ENCODE peak calls at places on chromosomes 7 and 10, in eight cellular contexts. V, Y, B, Z, K, S, L and M are unnamed samples.

GRCh38 chr10:49396666-49396999 is 744 bp upstream of the DRGX start:
- DNase-seq in V (no peak), Y (no peak), B (no peak), Z (no peak), K (no peak), S (no peak), L (no peak), M (no peak)

GRCh38 chr7:148905093-148905666 is 21.1 kb upstream of the EZH2 start:
- DNase-seq in V (no peak), Y (no peak), B (no peak), Z (no peak), K (no peak), S (peak), L (no peak), M (no peak)

GRCh38 chr10:15352818-15353217 is 18.3 kb downstream of the FAM171A1 start:
- DNase-seq in V (no peak), Y (no peak), B (no peak), Z (no peak), K (no peak), S (no peak), L (no peak), M (no peak)

GRCh38 chr7:135768990-135769389 is 20.4 kb upstream of the FAM180A start:
- DNase-seq in V (no peak), Y (peak), B (no peak), Z (no peak), K (no peak), S (no peak), L (no peak), M (peak)

GRCh38 chr7:8115547-8116402 is 146.2 kb downstream of the ICA1 start:
- DNase-seq in V (no peak), Y (no peak), B (no peak), Z (no peak), K (no peak), S (no peak), L (no peak), M (no peak)

GRCh38 chr7:132240262-132240661 is 336.0 kb downstream of the PLXNA4 start:
- DNase-seq in V (no peak), Y (no peak), B (no peak), Z (no peak), K (no peak), S (no peak), L (no peak), M (no peak)

GRCh38 chr10:71600856-71601255 is 118.7 kb downstream of the C10orf105 start:
- DNase-seq in V (peak), Y (no peak), B (no peak), Z (no peak), K (no peak), S (no peak), L (no peak), M (no peak)

GRCh38 chr10:131569851-131570715 is 258.6 kb upstream of the TCERG1L start:
- DNase-seq in V (no peak), Y (no peak), B (no peak), Z (no peak), K (no peak), S (peak), L (no peak), M (no peak)

GRCh38 chr10:114683593-114683992 is 25.5 kb upstream of the ABLIM1 start:
- DNase-seq in V (no peak), Y (peak), B (no peak), Z (no peak), K (no peak), S (no peak), L (no peak), M (no peak)

GRCh38 chr7:6402741-6403140 is 45.0 kb downstream of the DAGLB start:
- DNase-seq in V (no peak), Y (no peak), B (no peak), Z (no peak), K (no peak), S (no peak), L (no peak), M (no peak)

GRCh38 chr7:93011351-93012294 is 106.2 kb downstream of the SAMD9 start:
- DNase-seq in V (no peak), Y (no peak), B (no peak), Z (no peak), K (no peak), S (no peak), L (no peak), M (no peak)

GRCh38 chr7:114789942-114790341 is 132.0 kb upstream of the MDFIC start:
- DNase-seq in V (no peak), Y (no peak), B (no peak), Z (no peak), K (no peak), S (no peak), L (no peak), M (no peak)

GRCh38 chr7:100148559-100149328 is at the start of gene LAMTOR4:
- DNase-seq in V (peak), Y (peak), B (peak), Z (peak), K (peak), S (peak), L (peak), M (peak)
- H3K27ac ChIP-seq in V (peak), Y (peak), B (peak), Z (no peak), K (peak), S (peak), L (peak), M (peak)

DNA sequence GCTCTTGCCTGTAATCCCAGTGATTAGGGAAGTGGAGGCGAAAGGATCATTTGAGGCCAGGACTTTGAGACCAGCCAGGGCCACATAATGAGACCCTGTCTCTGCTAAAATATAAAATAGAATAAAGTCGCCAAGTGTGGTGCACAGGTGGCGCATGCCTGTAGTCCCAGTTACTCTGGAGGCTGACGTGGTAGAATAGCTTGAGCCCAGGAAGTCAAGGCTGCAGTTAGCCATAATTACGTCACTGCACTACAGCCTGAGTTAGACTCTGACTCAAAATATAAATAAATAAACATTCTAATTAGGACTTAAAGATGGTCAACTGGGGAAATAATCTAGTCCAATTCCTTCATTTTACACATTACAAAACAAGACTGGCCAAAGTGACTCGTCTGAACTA is 768 bp downstream of the CHCHD2 start:
- DNase-seq in V (peak), Y (peak), B (no peak), Z (no peak), K (peak), S (peak), L (peak), M (no peak)
- H3K4me3 ChIP-seq in V (peak), Y (peak), B (peak), Z (no peak), K (peak), S (peak), L (peak), M (peak)

DNA sequence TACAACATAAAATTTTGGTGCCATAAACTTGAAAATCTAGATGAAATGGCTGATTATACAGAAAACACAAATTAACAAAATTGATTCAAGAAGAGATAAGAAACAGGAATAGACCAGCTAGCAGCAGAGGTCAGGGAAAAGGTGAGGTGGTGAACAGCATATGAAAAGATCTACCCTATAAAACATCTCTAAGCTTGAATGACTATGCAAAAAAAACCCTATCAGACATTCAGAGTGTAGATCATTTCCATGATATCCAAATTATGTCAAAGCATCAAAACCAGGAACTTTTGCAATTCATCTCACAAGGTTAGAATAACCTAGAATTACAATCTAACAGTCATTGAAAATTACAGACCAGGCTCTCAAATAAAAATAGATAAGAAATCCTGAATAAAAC is 14.6 kb upstream of the BPGM start:
- DNase-seq in V (no peak), Y (no peak), B (no peak), Z (no peak), K (no peak), S (no peak), L (no peak), M (no peak)
- H3K27ac ChIP-seq in V (no peak), Y (no peak), B (no peak), Z (no peak), K (no peak), S (no peak), L (no peak), M (no peak)

DNA sequence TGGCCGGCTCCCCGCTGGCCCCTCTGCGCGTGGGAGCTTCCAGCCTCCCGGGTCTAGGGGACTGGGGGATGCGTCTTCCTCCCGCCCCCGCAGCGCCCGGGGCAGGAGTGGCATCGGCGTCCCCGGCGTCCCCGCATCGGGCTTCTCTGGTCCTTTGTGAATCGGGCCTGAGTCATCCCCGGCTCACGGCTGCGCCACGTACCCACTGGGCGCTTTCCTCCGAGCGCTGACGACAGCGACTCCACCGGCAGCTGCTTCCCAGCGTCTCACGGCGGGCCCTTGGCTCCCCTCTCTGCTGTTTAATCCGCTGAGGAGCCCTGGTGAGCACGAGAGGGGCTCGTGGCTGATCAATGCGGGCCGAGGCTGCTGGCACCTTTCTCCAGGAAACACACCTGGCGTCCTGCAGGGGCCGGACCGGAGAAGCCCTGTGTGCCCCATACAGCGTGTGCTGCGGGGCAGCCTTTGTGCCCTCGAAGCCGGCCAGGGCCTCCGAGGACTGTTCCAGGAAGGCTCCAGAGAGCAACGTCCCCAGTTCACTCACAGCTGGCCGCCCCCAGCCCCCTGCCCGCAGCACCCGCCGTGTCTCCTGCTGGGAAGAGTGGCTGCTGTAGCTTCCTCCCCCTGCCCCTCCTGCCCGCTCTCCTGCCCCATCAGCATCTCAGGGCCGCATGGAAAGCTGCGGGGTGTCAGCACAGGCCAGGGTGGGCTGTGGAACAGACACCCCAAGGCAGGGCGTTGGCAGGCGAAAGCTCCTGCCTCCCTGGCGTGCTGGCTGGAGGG is 95.5 kb upstream of the DIP2C start:
- DNase-seq in V (peak), Y (peak), B (no peak), Z (no peak), K (peak), S (peak), L (no peak), M (peak)
- H3K4me3 ChIP-seq in V (no peak), Y (peak), B (no peak), Z (peak), K (peak), S (no peak), L (no peak), M (peak)

DNA sequence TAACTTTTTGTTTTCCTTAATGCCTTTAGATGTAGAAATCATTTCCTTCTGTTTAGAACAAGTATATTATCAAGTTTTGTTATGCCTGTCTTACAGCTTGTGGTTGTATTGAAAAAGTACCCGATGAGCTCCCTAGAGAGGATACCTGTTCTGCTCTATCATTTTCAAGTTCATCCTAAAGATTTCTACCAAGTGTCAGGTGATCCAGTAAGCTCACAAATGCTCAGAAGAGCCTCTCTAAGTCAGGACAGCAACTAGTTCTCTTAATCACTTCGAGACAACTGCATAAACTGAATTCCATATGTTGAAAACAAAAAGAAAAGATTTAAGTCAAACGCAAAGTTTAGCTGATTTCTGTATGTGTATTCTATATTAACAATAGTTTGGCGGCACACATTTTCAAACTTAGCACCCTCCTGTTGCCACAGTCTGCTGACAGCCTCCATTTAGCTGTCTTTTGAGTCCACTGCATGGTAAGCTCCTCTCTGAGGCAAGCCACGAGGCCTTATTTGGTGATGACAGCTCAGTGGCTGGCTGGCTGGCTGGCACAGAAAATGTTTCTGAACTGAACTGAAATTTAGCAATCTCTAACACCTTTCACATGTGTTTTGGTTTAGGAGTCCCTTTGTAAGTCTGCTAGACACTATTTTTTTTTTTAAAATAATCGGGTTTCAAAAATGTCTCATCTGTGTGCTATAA is 59.4 kb downstream of the SEMA3C start:
- DNase-seq in V (no peak), Y (no peak), B (no peak), Z (no peak), K (no peak), S (no peak), L (no peak), M (peak)
- H3K27ac ChIP-seq in V (no peak), Y (no peak), B (no peak), Z (no peak), K (peak), S (no peak), L (no peak), M (no peak)

GRCh38 chr7:91940171-91940570 is 491 bp upstream of the AKAP9 start:
- DNase-seq in V (peak), Y (peak), B (no peak), Z (no peak), K (peak), S (peak), L (no peak), M (no peak)

GRCh38 chr7:91940572-91941341 is at the start of gene AKAP9:
- DNase-seq in V (peak), Y (peak), B (peak), Z (peak), K (peak), S (peak), L (peak), M (peak)

GRCh38 chr7:91945476-91945875 is 4.8 kb downstream of the AKAP9 start:
- DNase-seq in V (peak), Y (no peak), B (no peak), Z (no peak), K (peak), S (no peak), L (no peak), M (no peak)

GRCh38 chr7:91941450-91941849 is 788 bp downstream of the AKAP9 start:
- DNase-seq in V (peak), Y (peak), B (peak), Z (no peak), K (peak), S (peak), L (peak), M (peak)

DNA sequence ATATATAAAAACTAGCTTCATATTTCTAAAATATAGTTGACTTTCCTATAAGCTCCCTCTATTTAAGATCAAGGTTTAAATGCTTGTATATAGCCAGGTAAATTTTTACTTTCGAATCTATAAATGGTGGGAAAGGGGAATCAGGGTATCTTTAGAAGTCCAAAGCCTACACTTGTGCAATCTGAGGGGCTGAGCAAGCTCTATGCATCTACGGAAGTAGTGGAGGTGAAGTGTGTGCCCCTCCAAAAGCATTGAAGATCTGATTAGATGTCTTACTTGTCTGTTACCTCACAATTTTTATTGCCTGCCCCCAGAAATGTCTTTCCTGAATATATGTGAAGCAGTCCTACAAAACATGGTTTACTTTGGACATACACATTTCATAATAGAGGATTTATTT is 1.6 kb downstream of the AKAP9 start:
- DNase-seq in V (no peak), Y (no peak), B (no peak), Z (no peak), K (no peak), S (no peak), L (no peak), M (no peak)
- H3K4me3 ChIP-seq in V (no peak), Y (peak), B (no peak), Z (no peak), K (no peak), S (no peak), L (peak), M (peak)

GRCh38 chr10:102511562-102512274 is 7.9 kb downstream of the SUFU start:
- DNase-seq in V (no peak), Y (no peak), B (no peak), Z (no peak), K (no peak), S (no peak), L (no peak), M (no peak)
- H3K27ac ChIP-seq in V (no peak), Y (no peak), B (no peak), Z (no peak), K (no peak), S (no peak), L (no peak), M (no peak)

GRCh38 chr10:104777086-104777799 is 136.2 kb downstream of the SORCS3 start:
- DNase-seq in V (no peak), Y (no peak), B (no peak), Z (no peak), K (no peak), S (peak), L (no peak), M (no peak)
- H3K4me3 ChIP-seq in V (no peak), Y (no peak), B (no peak), Z (no peak), K (no peak), S (no peak), L (no peak), M (no peak)